ENCODE peak calls at places on chromosomes 4 and X, in eight cellular contexts. E is transverse colon, K is RWPE1, Z is fibroblast of lung, S is AG09309, L is breast epithelium, T is fibroblast of pulmonary artery, P is glutamatergic neuron. Y is an unnamed sample.
A peak's percentile ranks its signal among the peaks of the same experiment; 100 is the strongest.

GRCh38 chrX:128052303-128052702 is at the start of gene ACTRT1:
- DNase-seq in E (no peak), L (no peak), T (no peak), P (no peak), S (no peak), K (no peak), Z (no peak), Y (no peak)

GRCh38 chr4:29046166-29046565 is 1674.0 kb upstream of the PCDH7 start:
- DNase-seq in T (peak; percentile 58), K (no peak), P (no peak), E (no peak), Z (peak; percentile 47), L (no peak), S (no peak), Y (no peak)

GRCh38 chr4:95248713-95249401 is 299.9 kb downstream of the UNC5C start:
- DNase-seq in T (peak; percentile 4), L (no peak), K (no peak), P (no peak), S (no peak), E (no peak), Z (no peak), Y (no peak)

GRCh38 chr4:156635046-156635445 is 336.6 kb downstream of the PDGFC start:
- DNase-seq in Z (peak; percentile 59), S (no peak), K (no peak), P (no peak), E (no peak), L (no peak), T (no peak), Y (no peak)

GRCh38 chrX:19879742-19880378 is 7.5 kb downstream of the SH3KBP1 start:
- DNase-seq in T (no peak), K (no peak), L (no peak), S (no peak), P (no peak), Z (no peak), E (no peak), Y (no peak)

GRCh38 chrX:47047989-47048388 is 30.3 kb upstream of the RGN start:
- DNase-seq in L (no peak), K (no peak), P (no peak), Z (no peak), S (no peak), E (no peak), T (peak; percentile 6), Y (no peak)

GRCh38 chr4:6749340-6750171 is 33.0 kb upstream of the KIAA0232 start:
- DNase-seq in P (no peak), L (peak; percentile 89), T (peak; percentile 34), S (no peak), Z (peak; percentile 55), E (peak; percentile 91), K (peak; percentile 39), Y (peak; percentile 32)

GRCh38 chrX:84118315-84118714 is 69.7 kb downstream of the RPS6KA6 start:
- DNase-seq in T (no peak), L (no peak), P (no peak), E (no peak), Z (no peak), K (peak; percentile 0), S (no peak), Y (no peak)

GRCh38 chrX:17496407-17496806 is 121.4 kb downstream of the NHS start:
- DNase-seq in L (no peak), T (no peak), S (no peak), E (no peak), K (no peak), P (no peak), Z (no peak), Y (no peak)

GRCh38 chrX:138986866-138987265 is 275.3 kb upstream of the FGF13 start:
- DNase-seq in S (no peak), E (no peak), T (no peak), P (no peak), Z (peak; percentile 59), K (no peak), L (no peak), Y (no peak)

GRCh38 chrX:37755073-37755472 is 24.8 kb upstream of the CYBB start:
- DNase-seq in S (no peak), L (no peak), P (no peak), K (no peak), T (no peak), Z (no peak), E (peak; percentile 10), Y (no peak)

GRCh38 chrX:41923925-41924693 is 755 bp upstream of the CASK start:
- DNase-seq in P (no peak), L (no peak), Z (peak; percentile 41), S (peak; percentile 7), T (peak; percentile 53), E (peak; percentile 51), K (no peak), Y (no peak)

GRCh38 chr4:74675673-74676279 is 118.5 kb downstream of the BTC start:
- DNase-seq in S (peak; percentile 31), Z (peak; percentile 57), T (peak; percentile 86), K (peak; percentile 63), L (no peak), P (no peak), E (no peak), Y (no peak)

GRCh38 chr4:7388627-7389026 is 46.1 kb downstream of the PSAPL1 start:
- DNase-seq in P (no peak), E (no peak), Z (no peak), K (no peak), T (no peak), S (no peak), L (no peak), Y (no peak)

GRCh38 chr4:20554134-20554533 is 146.1 kb upstream of the PACRGL start:
- DNase-seq in E (no peak), Z (no peak), L (no peak), K (peak; percentile 4), T (no peak), S (no peak), P (no peak), Y (no peak)

GRCh38 chr4:3644849-3645627 is 112.8 kb upstream of the LRPAP1 start:
- DNase-seq in L (no peak), P (no peak), E (no peak), K (peak; percentile 9), S (no peak), T (no peak), Z (peak; percentile 18), Y (no peak)

GRCh38 chr4:87038837-87039715 is 104.3 kb downstream of the AFF1 start:
- DNase-seq in E (peak; percentile 43), T (peak; percentile 81), Z (peak; percentile 96), S (peak; percentile 61), L (no peak), P (peak; percentile 68), K (peak; percentile 77), Y (no peak)

GRCh38 chrX:12441376-12442128 is 303.3 kb downstream of the FRMPD4 start:
- DNase-seq in S (peak; percentile 66), T (peak; percentile 85), E (no peak), K (peak; percentile 3), Z (peak; percentile 84), P (no peak), L (no peak), Y (no peak)

GRCh38 chr4:87949961-87950360 is 25.6 kb upstream of the SPP1 start:
- DNase-seq in Z (peak; percentile 71), L (no peak), S (no peak), K (peak; percentile 22), E (no peak), P (no peak), T (peak; percentile 34), Y (no peak)

GRCh38 chr4:25993564-25994185 is 79.7 kb downstream of the SMIM20 start:
- DNase-seq in S (no peak), T (peak; percentile 7), K (peak; percentile 17), Z (peak; percentile 46), L (no peak), E (peak; percentile 28), P (peak; percentile 82), Y (no peak)

GRCh38 chrX:123817288-123817894 is 42.5 kb upstream of the XIAP start:
- DNase-seq in T (no peak), P (no peak), Z (no peak), S (no peak), L (no peak), E (peak; percentile 60), K (no peak), Y (no peak)

GRCh38 chr4:98664959-98665358 is 6.5 kb upstream of the TSPAN5 start:
- DNase-seq in K (no peak), S (no peak), E (no peak), L (no peak), Z (no peak), P (no peak), T (no peak), Y (no peak)

GRCh38 chrX:18906286-18906685 is 77.6 kb downstream of the PHKA2 start:
- DNase-seq in E (no peak), L (no peak), S (no peak), T (no peak), K (no peak), Z (no peak), P (no peak), Y (no peak)

GRCh38 chrX:2427147-2427546 is 73.6 kb downstream of the DHRSX start:
- DNase-seq in K (no peak), P (no peak), Z (no peak), L (no peak), T (peak; percentile 9), E (no peak), S (no peak), Y (no peak)

GRCh38 chr4:143026459-143027170 is 158.1 kb upstream of the USP38 start:
- DNase-seq in K (no peak), Z (peak; percentile 33), T (no peak), E (no peak), P (no peak), S (no peak), L (no peak), Y (no peak)

GRCh38 chr4:159137176-159137575 is 34.3 kb downstream of the RAPGEF2 start:
- DNase-seq in K (no peak), T (no peak), L (no peak), E (peak; percentile 27), S (no peak), P (no peak), Z (no peak), Y (no peak)
- TF ChIP-seq CTCF in K (no peak), T (no peak), L (no peak), E (no peak), S (no peak), P (no peak), Z (no peak), Y (no peak)

GRCh38 chr4:38684271-38684670 is 20.3 kb downstream of the KLF3 start:
- DNase-seq in L (no peak), E (no peak), K (no peak), P (no peak), Z (no peak), S (no peak), T (no peak), Y (no peak)
- TF ChIP-seq CTCF in L (no peak), E (no peak), K (no peak), P (no peak), Z (no peak), S (no peak), T (no peak), Y (no peak)

DNA sequence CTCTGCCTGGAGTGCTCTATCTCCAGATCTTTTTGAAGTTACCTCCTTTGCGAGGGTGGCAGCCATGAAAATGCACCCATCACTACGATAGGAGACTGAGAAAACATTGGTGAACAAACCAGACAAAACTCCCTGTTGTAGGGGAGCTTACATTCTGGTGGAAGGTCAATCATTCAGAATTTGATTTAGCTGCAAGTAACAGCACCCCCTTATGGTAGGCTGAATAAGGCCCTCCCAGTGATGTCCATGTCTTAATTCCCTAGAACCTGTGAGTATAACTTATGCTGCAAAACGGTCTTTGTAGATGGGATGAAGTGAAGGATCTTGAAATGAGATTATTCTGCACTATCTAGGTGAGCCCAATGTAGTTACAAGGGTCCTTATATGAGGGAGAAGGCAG is 5.6 kb upstream of the TEC start:
- DNase-seq in S (no peak), E (no peak), L (no peak), Z (no peak), K (no peak), P (no peak), T (peak; percentile 44), Y (no peak)
- TF ChIP-seq CTCF in S (peak; percentile 61), E (peak; percentile 31), L (no peak), Z (peak; percentile 62), K (no peak), P (peak; percentile 22), T (peak; percentile 61), Y (no peak)

GRCh38 chr4:108868606-108869227 is 105.9 kb upstream of the ETNPPL start:
- DNase-seq in L (no peak), T (no peak), S (no peak), E (no peak), Z (no peak), P (no peak), K (no peak), Y (no peak)
- TF ChIP-seq CTCF in L (no peak), T (no peak), S (no peak), E (no peak), Z (no peak), P (no peak), K (no peak), Y (no peak)

Y was measured in omental fat pad.